ENCODE peak calls at places on chromosomes 12 and 14, in four cellular contexts. One of them, this sample, is unnamed.

GRCh38 chr14:92603309-92604257 is 90.0 kb downstream of the RIN3 start:
- DNase-seq in myocyte: peak; percentile 67
- DNase-seq in immature natural killer cell: peak; percentile 50
- DNase-seq in neuronal stem cell: peak; percentile 18
- DNase-seq in this sample: peak; percentile 53

GRCh38 chr12:28253175-28253641 is 63.0 kb downstream of the CCDC91 start:
- DNase-seq in immature natural killer cell: no peak
- DNase-seq in myocyte: peak; percentile 9
- DNase-seq in neuronal stem cell: no peak
- DNase-seq in this sample: no peak

GRCh38 chr12:27179399-27180214 is 64.5 kb upstream of the STK38L start:
- DNase-seq in immature natural killer cell: no peak
- DNase-seq in myocyte: peak; percentile 86
- DNase-seq in neuronal stem cell: no peak
- DNase-seq in this sample: peak; percentile 46

GRCh38 chr12:94458882-94459772 is 540 bp downstream of the CEP83 start:
- DNase-seq in myocyte: no peak
- DNase-seq in neuronal stem cell: peak; percentile 2
- DNase-seq in immature natural killer cell: no peak
- DNase-seq in this sample: peak; percentile 18

GRCh38 chr12:63276537-63277365 is 125.8 kb upstream of the AVPR1A start:
- DNase-seq in myocyte: peak; percentile 54
- DNase-seq in neuronal stem cell: peak; percentile 40
- DNase-seq in immature natural killer cell: no peak
- DNase-seq in this sample: peak; percentile 39

GRCh38 chr12:12819752-12820311 is 6.7 kb downstream of the DDX47 start:
- DNase-seq in neuronal stem cell: no peak
- DNase-seq in immature natural killer cell: no peak
- DNase-seq in myocyte: peak; percentile 78
- DNase-seq in this sample: no peak

GRCh38 chr12:93572712-93573551 is 457 bp downstream of the SOCS2 start:
- DNase-seq in myocyte: no peak
- DNase-seq in neuronal stem cell: peak; percentile 9
- DNase-seq in immature natural killer cell: peak; percentile 7
- DNase-seq in this sample: no peak

GRCh38 chr12:14239350-14239934 is 126.0 kb upstream of the ATF7IP start:
- DNase-seq in neuronal stem cell: no peak
- DNase-seq in immature natural killer cell: peak; percentile 31
- DNase-seq in myocyte: peak; percentile 92
- DNase-seq in this sample: peak; percentile 74

GRCh38 chr14:73014105-73014504 is 12.8 kb downstream of the ZFYVE1 start:
- DNase-seq in neuronal stem cell: no peak
- DNase-seq in myocyte: peak; percentile 30
- DNase-seq in immature natural killer cell: no peak
- DNase-seq in this sample: no peak

GRCh38 chr14:71891970-71892369 is 40.3 kb upstream of the RGS6 start:
- DNase-seq in neuronal stem cell: no peak
- DNase-seq in immature natural killer cell: no peak
- DNase-seq in myocyte: no peak
- DNase-seq in this sample: no peak

GRCh38 chr12:81596558-81596957 is 162.6 kb downstream of the PPFIA2 start:
- DNase-seq in neuronal stem cell: no peak
- DNase-seq in immature natural killer cell: no peak
- DNase-seq in myocyte: no peak
- DNase-seq in this sample: no peak

GRCh38 chr12:47014474-47014873 is 64.9 kb upstream of the PCED1B start:
- DNase-seq in immature natural killer cell: no peak
- DNase-seq in myocyte: peak; percentile 27
- DNase-seq in neuronal stem cell: no peak
- DNase-seq in this sample: no peak

GRCh38 chr12:54169036-54169435 is 19.7 kb downstream of the SMUG1 start:
- DNase-seq in neuronal stem cell: no peak
- DNase-seq in myocyte: no peak
- DNase-seq in immature natural killer cell: no peak
- DNase-seq in this sample: no peak

GRCh38 chr12:105257321-105257728 is 21.4 kb upstream of the APPL2 start:
- DNase-seq in immature natural killer cell: no peak
- DNase-seq in myocyte: peak; percentile 60
- DNase-seq in neuronal stem cell: no peak
- DNase-seq in this sample: no peak

GRCh38 chr12:115451785-115452736 is 768.1 kb upstream of the TBX3 start:
- DNase-seq in myocyte: no peak
- DNase-seq in immature natural killer cell: no peak
- DNase-seq in neuronal stem cell: peak; percentile 60
- DNase-seq in this sample: peak; percentile 53

GRCh38 chr12:104055686-104056388 is 5.8 kb upstream of the GLT8D2 start:
- DNase-seq in myocyte: peak; percentile 94
- DNase-seq in neuronal stem cell: no peak
- DNase-seq in immature natural killer cell: no peak
- DNase-seq in this sample: no peak

GRCh38 chr12:2627343-2628191 is 167.2 kb upstream of the FKBP4 start:
- DNase-seq in myocyte: no peak
- DNase-seq in immature natural killer cell: no peak
- DNase-seq in neuronal stem cell: no peak
- DNase-seq in this sample: no peak